ENCODE peak calls at places on chromosomes 3 and 15, in six cellular contexts. J is pancreas, X is substantia nigra, Y is neural progenitor cell, T is aorta, S is GM23248. I is an unnamed sample.
A peak's percentile ranks its signal among the peaks of the same experiment; 100 is the strongest.

GRCh38 chr3:3172627-3173026 is 6.9 kb downstream of the CRBN start:
- DNase-seq in T (no peak), S (no peak), J (no peak), Y (no peak), X (no peak), I (no peak)

GRCh38 chr3:33803252-33803651 is 4.8 kb downstream of the PDCD6IP start:
- DNase-seq in S (no peak), X (no peak), Y (no peak), J (no peak), T (no peak), I (no peak)

GRCh38 chr3:50217681-50218080 is 12.6 kb downstream of the SLC38A3 start:
- DNase-seq in Y (no peak), J (no peak), S (no peak), T (no peak), X (no peak), I (no peak)

GRCh38 chr3:55163421-55163820 is 235.6 kb upstream of the LRTM1 start:
- DNase-seq in X (no peak), J (no peak), Y (no peak), S (no peak), T (no peak), I (no peak)

GRCh38 chr3:119342176-119342575 is 48.0 kb downstream of the ARHGAP31 start:
- DNase-seq in X (no peak), S (peak; percentile 27), Y (no peak), J (no peak), T (no peak), I (no peak)

GRCh38 chr15:70875001-70875782 is 17.0 kb downstream of the THAP10 start:
- DNase-seq in X (no peak), T (no peak), S (peak; percentile 68), J (no peak), Y (peak; percentile 30), I (no peak)

GRCh38 chr15:73368301-73369072 is at the start of gene HCN4:
- DNase-seq in X (no peak), J (no peak), T (no peak), S (peak; percentile 38), Y (peak; percentile 86), I (no peak)

GRCh38 chr15:48966595-48967301 is 3.0 kb upstream of the SHC4 start:
- DNase-seq in X (no peak), T (no peak), J (no peak), Y (no peak), S (peak; percentile 62), I (no peak)

GRCh38 chr3:172698650-172699049 is 12.2 kb downstream of the NCEH1 start:
- DNase-seq in S (no peak), J (no peak), Y (no peak), T (no peak), X (no peak), I (no peak)

GRCh38 chr3:12750223-12750622 is 8.8 kb downstream of the TMEM40 start:
- DNase-seq in J (peak; percentile 60), X (no peak), S (peak; percentile 86), T (peak; percentile 51), Y (no peak), I (no peak)

GRCh38 chr3:325495-325894 is 128.9 kb downstream of the CHL1 start:
- DNase-seq in Y (no peak), T (no peak), X (no peak), S (no peak), J (no peak), I (no peak)

GRCh38 chr3:127920738-127921137 is 5.7 kb downstream of the KBTBD12 start:
- DNase-seq in T (no peak), J (no peak), X (no peak), Y (no peak), S (no peak), I (no peak)

GRCh38 chr3:172750069-172750367 is 508 bp upstream of the ECT2 start:
- DNase-seq in X (no peak), Y (no peak), S (no peak), J (no peak), T (no peak), I (no peak)

GRCh38 chr3:171551296-171551695 is 91.1 kb upstream of the TNIK start:
- DNase-seq in S (no peak), X (no peak), T (no peak), J (no peak), Y (no peak), I (no peak)

GRCh38 chr15:63023351-63023945 is 19.1 kb upstream of the TPM1 start:
- DNase-seq in J (no peak), S (peak; percentile 95), Y (no peak), T (no peak), X (no peak), I (no peak)

GRCh38 chr3:38021196-38021595 is 8.2 kb downstream of the PLCD1 start:
- DNase-seq in T (no peak), Y (no peak), S (no peak), J (no peak), X (no peak), I (no peak)

GRCh38 chr3:30203301-30203700 is 403.1 kb upstream of the TGFBR2 start:
- DNase-seq in X (no peak), T (no peak), J (no peak), Y (no peak), S (peak; percentile 70), I (no peak)

GRCh38 chr15:60396964-60397771 is 618 bp downstream of the ANXA2 start:
- DNase-seq in S (peak; percentile 95), X (no peak), Y (peak; percentile 80), T (peak; percentile 87), J (peak; percentile 40), I (no peak)

GRCh38 chr3:38005076-38006020 is 14.8 kb downstream of the VILL start:
- DNase-seq in X (peak; percentile 91), J (peak; percentile 73), Y (no peak), T (peak; percentile 69), S (no peak), I (peak; percentile 77)

GRCh38 chr3:187276397-187277128 is 15.0 kb downstream of the MASP1 start:
- DNase-seq in T (no peak), S (no peak), X (no peak), J (no peak), Y (no peak), I (peak; percentile 4)

GRCh38 chr15:72774696-72775383 is 8.7 kb downstream of the ADPGK start:
- DNase-seq in Y (no peak), S (no peak), J (no peak), X (no peak), T (no peak), I (no peak)

GRCh38 chr15:83209333-83209732 is 1.7 kb upstream of the HDGFL3 start:
- DNase-seq in X (no peak), S (no peak), T (no peak), J (no peak), Y (peak; percentile 50), I (no peak)

GRCh38 chr3:32564195-32564594 is 6.5 kb downstream of the DYNC1LI1 start:
- DNase-seq in J (no peak), S (no peak), Y (no peak), T (no peak), X (no peak), I (no peak)

GRCh38 chr15:37093480-37094410 is 6.6 kb downstream of the MEIS2 start:
- DNase-seq in T (no peak), X (no peak), Y (no peak), S (peak; percentile 80), J (no peak), I (no peak)

GRCh38 chr3:187382609-187383151 is 14.5 kb downstream of the RTP4 start:
- DNase-seq in X (no peak), T (no peak), Y (peak; percentile 16), S (no peak), J (no peak), I (no peak)

DNA sequence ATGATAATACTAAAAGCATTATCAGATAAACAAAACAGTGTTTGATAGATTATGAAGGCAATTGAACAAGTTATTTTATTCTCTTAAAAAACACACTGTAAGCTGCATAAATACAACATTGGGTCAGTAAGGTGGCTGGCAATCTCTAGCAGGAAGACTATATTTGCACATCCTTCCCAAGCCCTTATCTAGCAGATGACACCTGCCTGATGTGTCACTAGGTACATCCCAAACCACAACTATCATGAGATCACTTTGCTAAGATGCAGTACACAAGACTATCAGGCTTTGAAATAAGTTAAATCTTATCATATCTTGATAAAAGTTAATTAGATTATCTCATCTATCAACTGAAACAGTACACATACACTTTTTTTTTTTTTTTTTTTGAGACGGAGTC is 417.4 kb downstream of the MECOM start:
- DNase-seq in X (no peak), S (no peak), Y (no peak), T (no peak), J (no peak), I (no peak)
- H3K27ac ChIP-seq in X (no peak overlapping the region), S (no peak overlapping the region), Y (no peak overlapping the region), T (no peak overlapping the region), J (no peak overlapping the region), I (no peak overlapping the region)

GRCh38 chr3:13818919-13819318 is 61.0 kb downstream of the WNT7A start:
- DNase-seq in Y (no peak), X (no peak), S (no peak), T (peak; percentile 70), J (no peak), I (no peak)
- H3K27ac ChIP-seq in Y (no peak overlapping the region), X (no peak overlapping the region), S (no peak overlapping the region), T (no peak overlapping the region), J (no peak overlapping the region), I (no peak overlapping the region)

GRCh38 chr3:103685940-103686339 is 1251.1 kb downstream of the ZPLD1 start:
- DNase-seq in S (no peak), J (no peak), T (no peak), Y (no peak), X (no peak), I (no peak)

GRCh38 chr3:103690536-103690935 is 1255.7 kb downstream of the ZPLD1 start:
- DNase-seq in S (no peak), Y (no peak), X (no peak), J (no peak), T (no peak), I (no peak)

DNA sequence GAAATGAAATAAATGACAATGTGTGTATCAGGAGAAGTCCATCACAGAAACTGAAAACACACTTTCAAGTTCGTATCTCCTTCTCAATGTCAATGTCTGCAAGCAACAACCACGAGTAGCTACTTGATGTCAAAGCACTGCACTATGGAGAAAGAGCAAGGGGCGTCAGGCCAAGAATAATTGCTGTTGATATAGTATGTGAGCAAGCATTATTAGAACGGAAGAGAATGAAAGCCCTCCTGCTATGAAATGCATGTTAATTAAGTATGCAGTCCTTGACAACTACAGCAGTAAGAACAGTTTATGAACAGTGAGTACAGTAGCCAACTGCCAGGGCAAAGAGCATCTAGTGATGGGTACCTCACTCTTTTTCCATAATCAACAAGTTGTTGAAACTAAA is 1250.1 kb downstream of the ZPLD1 start:
- DNase-seq in T (no peak), X (no peak), Y (no peak), J (no peak), S (no peak), I (no peak)
- H3K27ac ChIP-seq in T (no peak overlapping the region), X (no peak overlapping the region), Y (no peak overlapping the region), J (no peak overlapping the region), S (no peak overlapping the region), I (no peak overlapping the region)

GRCh38 chr15:66772967-66773873 is 71.2 kb downstream of the SMAD6 start:
- DNase-seq in J (peak; percentile 62), Y (peak; percentile 74), S (peak; percentile 30), T (peak; percentile 75), X (no peak), I (no peak)

GRCh38 chr15:66772604-66772966 is 70.5 kb downstream of the SMAD6 start:
- DNase-seq in S (no peak), J (no peak), Y (no peak), X (no peak), T (no peak), I (no peak)

GRCh38 chr15:66770518-66771350 is 68.7 kb downstream of the SMAD6 start:
- DNase-seq in Y (no peak), T (peak; percentile 54), X (no peak), J (no peak), S (no peak), I (no peak)

GRCh38 chr15:66768984-66769383 is 66.9 kb downstream of the SMAD6 start:
- DNase-seq in Y (no peak), J (no peak), T (peak; percentile 45), S (no peak), X (no peak), I (no peak)

GRCh38 chr15:66771351-66771650 is 69.3 kb downstream of the SMAD6 start:
- DNase-seq in S (no peak), J (no peak), Y (peak; percentile 64), X (no peak), T (peak; percentile 61), I (no peak)
- H3K27ac ChIP-seq in S (no peak overlapping the region), J (peak overlapping the region; percentile 67), Y (peak overlapping the region; percentile 94), X (no peak overlapping the region), T (peak overlapping the region; percentile 25), I (no peak overlapping the region)

I was measured in caudate nucleus.